ENCODE peak calls at places on chromosomes 3 and 15, in four cellular contexts. H is OCI-M1; P is amygdala; L is stimulated activated CD4-positive, alpha-beta T cell treated with anti-CD3 and anti-CD28 coated beads, Interleukin-15, amount 100 ng/mL, for 1 hour. B is an unnamed sample.

GRCh38 chr3:99945328-99945995 is 127.8 kb downstream of the CMSS1 start:
- DNase-seq in P (no peak), H (no peak), L (no peak), B (no peak)

GRCh38 chr3:21747376-21747775 is 3.6 kb downstream of the ZNF385D start:
- DNase-seq in L (no peak), P (no peak), H (no peak), B (peak)

GRCh38 chr3:154979327-154979726 is 100.8 kb upstream of the MME start:
- DNase-seq in L (no peak), H (no peak), P (no peak), B (no peak)

GRCh38 chr3:69282191-69282590 is 103.7 kb downstream of the FRMD4B start:
- DNase-seq in P (peak), L (peak), H (no peak), B (no peak)

GRCh38 chr3:195911946-195912270 is 3.6 kb upstream of the TNK2 start:
- DNase-seq in P (no peak), L (no peak), H (no peak), B (peak)

GRCh38 chr3:188911033-188911850 is 260.5 kb upstream of the TPRG1 start:
- DNase-seq in H (no peak), P (no peak), L (no peak), B (no peak)

GRCh38 chr3:49383387-49383786 is 25.2 kb upstream of the GPX1 start:
- DNase-seq in L (no peak), P (no peak), H (no peak), B (no peak)

GRCh38 chr15:80275946-80276345 is 23.9 kb upstream of the CTXND1 start:
- DNase-seq in P (no peak), L (no peak), H (no peak), B (peak)

GRCh38 chr3:40871411-40871810 is 327.9 kb upstream of the CTNNB1 start:
- DNase-seq in H (no peak), P (no peak), L (no peak), B (no peak)

GRCh38 chr15:78629031-78629715 is 8.4 kb upstream of the CHRNA3 start:
- DNase-seq in H (no peak), L (no peak), P (no peak), B (no peak)

GRCh38 chr3:100776736-100777135 is 67.4 kb downstream of the TFG start:
- DNase-seq in L (no peak), H (no peak), P (no peak), B (peak)

GRCh38 chr3:169298247-169298992 is 365.1 kb downstream of the MECOM start:
- DNase-seq in H (no peak), P (no peak), L (no peak), B (no peak)

GRCh38 chr3:10933470-10933957 is 59.0 kb upstream of the SLC6A1 start:
- DNase-seq in H (no peak), P (no peak), L (no peak), B (no peak)

GRCh38 chr3:156762631-156763185 is 63.4 kb upstream of the LEKR1 start:
- DNase-seq in H (no peak), L (no peak), P (no peak), B (peak)

GRCh38 chr15:70259030-70259424 is 161.3 kb upstream of the TLE3 start:
- DNase-seq in P (peak), L (peak), H (peak), B (peak)

GRCh38 chr3:31004025-31004678 is 109.7 kb upstream of the GADL1 start:
- DNase-seq in L (no peak), H (no peak), P (no peak), B (peak)

GRCh38 chr3:71926242-71926560 is 141.3 kb upstream of the PROK2 start:
- DNase-seq in P (no peak), L (no peak), H (peak), B (peak)

GRCh38 chr15:73899197-73900128 is 26.1 kb downstream of the TBC1D21 start:
- DNase-seq in H (no peak), L (no peak), P (no peak), B (no peak)